ENCODE peak calls at places on chromosome 13, in ten cellular contexts. One of them, this sample, is unnamed.

GRCh38 chr13:113343692-113343968 is 20.3 kb downstream of the GRTP1 start:
- DNase-seq in AG08395: no peak
- DNase-seq in EH: no peak
- DNase-seq in NCI-H1436 treated with DMSO at 0.1 percent for 48 hours: no peak
- DNase-seq in heart right ventricle: no peak
- DNase-seq in activated T-cell treated with anti-CD3 and anti-CD28 coated beads for 24 hours: no peak
- DNase-seq in A549: no peak
- DNase-seq in AG09309: no peak
- DNase-seq in dermis blood vessel endothelial cell: no peak
- DNase-seq in endodermal cell: no peak
- DNase-seq in this sample: no peak

GRCh38 chr13:44796597-44797517 is 192.4 kb downstream of the NUFIP1 start:
- DNase-seq in AG09309: no peak
- DNase-seq in activated T-cell treated with anti-CD3 and anti-CD28 coated beads for 24 hours: no peak
- DNase-seq in dermis blood vessel endothelial cell: no peak
- DNase-seq in heart right ventricle: no peak
- DNase-seq in NCI-H1436 treated with DMSO at 0.1 percent for 48 hours: no peak
- DNase-seq in AG08395: no peak
- DNase-seq in A549: no peak
- DNase-seq in endodermal cell: no peak
- DNase-seq in EH: no peak
- DNase-seq in this sample: no peak

GRCh38 chr13:44974056-44974798 is 15.0 kb downstream of the NUFIP1 start:
- DNase-seq in AG08395: peak; percentile 35
- DNase-seq in activated T-cell treated with anti-CD3 and anti-CD28 coated beads for 24 hours: no peak
- DNase-seq in EH: peak; percentile 63
- DNase-seq in A549: no peak
- DNase-seq in NCI-H1436 treated with DMSO at 0.1 percent for 48 hours: no peak
- DNase-seq in dermis blood vessel endothelial cell: peak; percentile 84
- DNase-seq in endodermal cell: no peak
- DNase-seq in heart right ventricle: no peak
- DNase-seq in AG09309: no peak
- DNase-seq in this sample: no peak

GRCh38 chr13:95176611-95177259 is 124.5 kb downstream of the ABCC4 start:
- DNase-seq in heart right ventricle: no peak
- DNase-seq in A549: no peak
- DNase-seq in NCI-H1436 treated with DMSO at 0.1 percent for 48 hours: no peak
- DNase-seq in AG09309: peak; percentile 63
- DNase-seq in endodermal cell: peak; percentile 15
- DNase-seq in EH: no peak
- DNase-seq in activated T-cell treated with anti-CD3 and anti-CD28 coated beads for 24 hours: no peak
- DNase-seq in dermis blood vessel endothelial cell: peak; percentile 61
- DNase-seq in AG08395: no peak
- DNase-seq in this sample: no peak

GRCh38 chr13:75263741-75264407 is 218.1 kb downstream of the TBC1D4 start:
- DNase-seq in endodermal cell: no peak
- DNase-seq in activated T-cell treated with anti-CD3 and anti-CD28 coated beads for 24 hours: no peak
- DNase-seq in heart right ventricle: no peak
- DNase-seq in A549: no peak
- DNase-seq in AG09309: peak; percentile 14
- DNase-seq in dermis blood vessel endothelial cell: no peak
- DNase-seq in AG08395: peak; percentile 66
- DNase-seq in EH: peak; percentile 52
- DNase-seq in NCI-H1436 treated with DMSO at 0.1 percent for 48 hours: no peak
- DNase-seq in this sample: no peak

GRCh38 chr13:33206425-33206824 is 79.1 kb downstream of the STARD13 start:
- DNase-seq in NCI-H1436 treated with DMSO at 0.1 percent for 48 hours: no peak
- DNase-seq in EH: peak; percentile 70
- DNase-seq in A549: no peak
- DNase-seq in endodermal cell: no peak
- DNase-seq in AG09309: no peak
- DNase-seq in dermis blood vessel endothelial cell: no peak
- DNase-seq in heart right ventricle: no peak
- DNase-seq in AG08395: peak; percentile 31
- DNase-seq in activated T-cell treated with anti-CD3 and anti-CD28 coated beads for 24 hours: no peak
- DNase-seq in this sample: no peak

GRCh38 chr13:106078191-106078590 is 457.3 kb downstream of the EFNB2 start:
- DNase-seq in AG09309: no peak
- DNase-seq in AG08395: no peak
- DNase-seq in NCI-H1436 treated with DMSO at 0.1 percent for 48 hours: no peak
- DNase-seq in dermis blood vessel endothelial cell: no peak
- DNase-seq in endodermal cell: no peak
- DNase-seq in EH: peak; percentile 30
- DNase-seq in A549: no peak
- DNase-seq in heart right ventricle: no peak
- DNase-seq in activated T-cell treated with anti-CD3 and anti-CD28 coated beads for 24 hours: no peak
- DNase-seq in this sample: no peak

GRCh38 chr13:49517461-49517860 is 21.7 kb downstream of the PHF11 start:
- DNase-seq in NCI-H1436 treated with DMSO at 0.1 percent for 48 hours: no peak
- DNase-seq in heart right ventricle: peak; percentile 21
- DNase-seq in EH: peak; percentile 34
- DNase-seq in AG09309: no peak
- DNase-seq in dermis blood vessel endothelial cell: peak; percentile 21
- DNase-seq in AG08395: no peak
- DNase-seq in endodermal cell: peak; percentile 70
- DNase-seq in activated T-cell treated with anti-CD3 and anti-CD28 coated beads for 24 hours: no peak
- DNase-seq in A549: no peak
- DNase-seq in this sample: peak; percentile 17

GRCh38 chr13:88162076-88162702 is 491.0 kb downstream of the SLITRK5 start:
- DNase-seq in NCI-H1436 treated with DMSO at 0.1 percent for 48 hours: no peak
- DNase-seq in activated T-cell treated with anti-CD3 and anti-CD28 coated beads for 24 hours: no peak
- DNase-seq in AG09309: no peak
- DNase-seq in EH: no peak
- DNase-seq in AG08395: no peak
- DNase-seq in A549: no peak
- DNase-seq in endodermal cell: no peak
- DNase-seq in heart right ventricle: no peak
- DNase-seq in dermis blood vessel endothelial cell: no peak
- DNase-seq in this sample: no peak

GRCh38 chr13:87622921-87623320 is 48.2 kb upstream of the SLITRK5 start:
- DNase-seq in A549: no peak
- DNase-seq in heart right ventricle: no peak
- DNase-seq in EH: no peak
- DNase-seq in endodermal cell: no peak
- DNase-seq in AG08395: no peak
- DNase-seq in NCI-H1436 treated with DMSO at 0.1 percent for 48 hours: no peak
- DNase-seq in dermis blood vessel endothelial cell: no peak
- DNase-seq in activated T-cell treated with anti-CD3 and anti-CD28 coated beads for 24 hours: no peak
- DNase-seq in AG09309: no peak
- DNase-seq in this sample: no peak

GRCh38 chr13:37457594-37457993 is 141.0 kb downstream of the POSTN start:
- DNase-seq in dermis blood vessel endothelial cell: no peak
- DNase-seq in AG09309: no peak
- DNase-seq in endodermal cell: no peak
- DNase-seq in NCI-H1436 treated with DMSO at 0.1 percent for 48 hours: no peak
- DNase-seq in heart right ventricle: no peak
- DNase-seq in A549: no peak
- DNase-seq in AG08395: no peak
- DNase-seq in activated T-cell treated with anti-CD3 and anti-CD28 coated beads for 24 hours: no peak
- DNase-seq in EH: peak; percentile 70
- DNase-seq in this sample: no peak

GRCh38 chr13:29159871-29160270 is 339.7 kb downstream of the MTUS2 start:
- DNase-seq in NCI-H1436 treated with DMSO at 0.1 percent for 48 hours: no peak
- DNase-seq in AG08395: no peak
- DNase-seq in A549: no peak
- DNase-seq in endodermal cell: no peak
- DNase-seq in activated T-cell treated with anti-CD3 and anti-CD28 coated beads for 24 hours: no peak
- DNase-seq in EH: no peak
- DNase-seq in AG09309: no peak
- DNase-seq in dermis blood vessel endothelial cell: no peak
- DNase-seq in heart right ventricle: no peak
- DNase-seq in this sample: no peak

GRCh38 chr13:80084086-80084676 is 256.7 kb downstream of the SPRY2 start:
- DNase-seq in endodermal cell: no peak
- DNase-seq in NCI-H1436 treated with DMSO at 0.1 percent for 48 hours: peak; percentile 18
- DNase-seq in A549: no peak
- DNase-seq in activated T-cell treated with anti-CD3 and anti-CD28 coated beads for 24 hours: no peak
- DNase-seq in EH: peak; percentile 96
- DNase-seq in heart right ventricle: no peak
- DNase-seq in dermis blood vessel endothelial cell: peak; percentile 79
- DNase-seq in AG09309: peak; percentile 94
- DNase-seq in AG08395: peak; percentile 84
- DNase-seq in this sample: peak; percentile 39

GRCh38 chr13:91291078-91291477 is 56.4 kb upstream of the MIR17HG start:
- DNase-seq in dermis blood vessel endothelial cell: peak; percentile 8
- DNase-seq in activated T-cell treated with anti-CD3 and anti-CD28 coated beads for 24 hours: no peak
- DNase-seq in heart right ventricle: no peak
- DNase-seq in EH: no peak
- DNase-seq in AG09309: no peak
- DNase-seq in endodermal cell: no peak
- DNase-seq in A549: no peak
- DNase-seq in AG08395: no peak
- DNase-seq in NCI-H1436 treated with DMSO at 0.1 percent for 48 hours: no peak
- DNase-seq in this sample: no peak

GRCh38 chr13:41231786-41232185 is 31.6 kb downstream of the MTRF1 start:
- DNase-seq in activated T-cell treated with anti-CD3 and anti-CD28 coated beads for 24 hours: no peak
- DNase-seq in endodermal cell: peak; percentile 68
- DNase-seq in EH: peak; percentile 36
- DNase-seq in NCI-H1436 treated with DMSO at 0.1 percent for 48 hours: no peak
- DNase-seq in dermis blood vessel endothelial cell: peak; percentile 41
- DNase-seq in AG09309: no peak
- DNase-seq in heart right ventricle: no peak
- DNase-seq in AG08395: no peak
- DNase-seq in A549: no peak
- DNase-seq in this sample: no peak

GRCh38 chr13:42977219-42977659 is 14.8 kb downstream of the EPSTI1 start:
- DNase-seq in A549: no peak
- DNase-seq in EH: no peak
- DNase-seq in AG08395: no peak
- DNase-seq in endodermal cell: no peak
- DNase-seq in activated T-cell treated with anti-CD3 and anti-CD28 coated beads for 24 hours: no peak
- DNase-seq in AG09309: no peak
- DNase-seq in dermis blood vessel endothelial cell: no peak
- DNase-seq in heart right ventricle: no peak
- DNase-seq in NCI-H1436 treated with DMSO at 0.1 percent for 48 hours: no peak
- DNase-seq in this sample: no peak

GRCh38 chr13:98476106-98476505 is 100.8 kb downstream of the STK24 start:
- DNase-seq in AG09309: no peak
- DNase-seq in NCI-H1436 treated with DMSO at 0.1 percent for 48 hours: no peak
- DNase-seq in endodermal cell: peak; percentile 92
- DNase-seq in AG08395: no peak
- DNase-seq in A549: no peak
- DNase-seq in heart right ventricle: no peak
- DNase-seq in dermis blood vessel endothelial cell: peak; percentile 27
- DNase-seq in activated T-cell treated with anti-CD3 and anti-CD28 coated beads for 24 hours: peak; percentile 36
- DNase-seq in EH: no peak
- DNase-seq in this sample: no peak

GRCh38 chr13:27355894-27356293 is 68.5 kb upstream of the GTF3A start:
- DNase-seq in EH: no peak
- DNase-seq in heart right ventricle: no peak
- DNase-seq in AG09309: no peak
- DNase-seq in AG08395: no peak
- DNase-seq in dermis blood vessel endothelial cell: no peak
- DNase-seq in endodermal cell: peak; percentile 72
- DNase-seq in A549: no peak
- DNase-seq in NCI-H1436 treated with DMSO at 0.1 percent for 48 hours: no peak
- DNase-seq in activated T-cell treated with anti-CD3 and anti-CD28 coated beads for 24 hours: no peak
- DNase-seq in this sample: no peak

GRCh38 chr13:20431687-20432384 is 93.8 kb downstream of the CRYL1 start:
- DNase-seq in AG09309: no peak
- DNase-seq in dermis blood vessel endothelial cell: no peak
- DNase-seq in AG08395: no peak
- DNase-seq in heart right ventricle: no peak
- DNase-seq in NCI-H1436 treated with DMSO at 0.1 percent for 48 hours: no peak
- DNase-seq in EH: no peak
- DNase-seq in A549: no peak
- DNase-seq in endodermal cell: no peak
- DNase-seq in activated T-cell treated with anti-CD3 and anti-CD28 coated beads for 24 hours: no peak
- DNase-seq in this sample: no peak

GRCh38 chr13:72290962-72291681 is 424.1 kb upstream of the DACH1 start:
- DNase-seq in EH: peak; percentile 84
- DNase-seq in endodermal cell: peak; percentile 56
- DNase-seq in AG08395: peak; percentile 77
- DNase-seq in NCI-H1436 treated with DMSO at 0.1 percent for 48 hours: no peak
- DNase-seq in AG09309: no peak
- DNase-seq in A549: no peak
- DNase-seq in activated T-cell treated with anti-CD3 and anti-CD28 coated beads for 24 hours: no peak
- DNase-seq in heart right ventricle: no peak
- DNase-seq in dermis blood vessel endothelial cell: no peak
- DNase-seq in this sample: no peak

This sample was measured in HEK293T.